ENCODE peak calls at places on chromosomes 13 and 19, in six cellular contexts. S, K, C, L, Q and E are unnamed samples.

GRCh38 chr19:35027851-35028599 is 2.2 kb upstream of the SCN1B start:
- DNase-seq in S (no peak), K (no peak), C (no peak), L (no peak), Q (no peak), E (no peak)

GRCh38 chr13:49042476-49042875 is 66.8 kb downstream of the FNDC3A start:
- DNase-seq in S (no peak), K (no peak), C (no peak), L (no peak), Q (no peak), E (no peak)

GRCh38 chr13:114282143-114282685 is 813 bp downstream of the UPF3A start:
- DNase-seq in S (peak; percentile 22), K (peak; percentile 32), C (peak; percentile 20), L (peak; percentile 51), Q (no peak), E (no peak)

GRCh38 chr19:50238043-50238442 is 34.6 kb downstream of the MYH14 start:
- DNase-seq in S (no peak), K (no peak), C (no peak), L (no peak), Q (no peak), E (no peak)

GRCh38 chr19:14413765-14414171 is 5.4 kb downstream of the DDX39A start:
- DNase-seq in S (no peak), K (no peak), C (no peak), L (no peak), Q (no peak), E (no peak)

GRCh38 chr13:109345433-109345941 is 440.9 kb downstream of the IRS2 start:
- DNase-seq in S (no peak), K (no peak), C (no peak), L (no peak), Q (no peak), E (no peak)

GRCh38 chr13:111177081-111177711 is 62.1 kb downstream of the ARHGEF7 start:
- DNase-seq in S (peak; percentile 42), K (no peak), C (peak; percentile 74), L (peak; percentile 90), Q (peak; percentile 22), E (peak; percentile 38)

GRCh38 chr19:51250786-51251452 is at the start of gene SIGLECL1:
- DNase-seq in S (no peak), K (no peak), C (no peak), L (no peak), Q (no peak), E (no peak)

GRCh38 chr13:82898625-82899024 is 983.6 kb downstream of the SLITRK1 start:
- DNase-seq in S (no peak), K (no peak), C (no peak), L (no peak), Q (no peak), E (no peak)

GRCh38 chr19:1524972-1525325 is 1.1 kb downstream of the PLK5 start:
- DNase-seq in S (no peak), K (no peak), C (no peak), L (no peak), Q (no peak), E (no peak)

GRCh38 chr19:38850976-38851621 is 1.3 kb upstream of the HNRNPL start:
- DNase-seq in S (peak; percentile 20), K (peak; percentile 56), C (peak; percentile 16), L (peak; percentile 65), Q (no peak), E (no peak)

GRCh38 chr19:18851673-18852325 is 20.0 kb downstream of the UPF1 start:
- DNase-seq in S (no peak), K (no peak), C (no peak), L (no peak), Q (no peak), E (no peak)

GRCh38 chr19:33409035-33409434 is 35.5 kb downstream of the CEBPG start:
- DNase-seq in S (no peak), K (no peak), C (no peak), L (no peak), Q (no peak), E (no peak)

GRCh38 chr19:33410915-33411401 is 37.4 kb downstream of the CEBPG start:
- DNase-seq in S (no peak), K (no peak), C (no peak), L (no peak), Q (no peak), E (no peak)

GRCh38 chr19:33408538-33408937 is 35.0 kb downstream of the CEBPG start:
- DNase-seq in S (no peak), K (no peak), C (no peak), L (no peak), Q (no peak), E (no peak)

GRCh38 chr19:33411621-33412180 is 38.2 kb downstream of the CEBPG start:
- DNase-seq in S (no peak), K (no peak), C (no peak), L (no peak), Q (no peak), E (no peak)

DNA sequence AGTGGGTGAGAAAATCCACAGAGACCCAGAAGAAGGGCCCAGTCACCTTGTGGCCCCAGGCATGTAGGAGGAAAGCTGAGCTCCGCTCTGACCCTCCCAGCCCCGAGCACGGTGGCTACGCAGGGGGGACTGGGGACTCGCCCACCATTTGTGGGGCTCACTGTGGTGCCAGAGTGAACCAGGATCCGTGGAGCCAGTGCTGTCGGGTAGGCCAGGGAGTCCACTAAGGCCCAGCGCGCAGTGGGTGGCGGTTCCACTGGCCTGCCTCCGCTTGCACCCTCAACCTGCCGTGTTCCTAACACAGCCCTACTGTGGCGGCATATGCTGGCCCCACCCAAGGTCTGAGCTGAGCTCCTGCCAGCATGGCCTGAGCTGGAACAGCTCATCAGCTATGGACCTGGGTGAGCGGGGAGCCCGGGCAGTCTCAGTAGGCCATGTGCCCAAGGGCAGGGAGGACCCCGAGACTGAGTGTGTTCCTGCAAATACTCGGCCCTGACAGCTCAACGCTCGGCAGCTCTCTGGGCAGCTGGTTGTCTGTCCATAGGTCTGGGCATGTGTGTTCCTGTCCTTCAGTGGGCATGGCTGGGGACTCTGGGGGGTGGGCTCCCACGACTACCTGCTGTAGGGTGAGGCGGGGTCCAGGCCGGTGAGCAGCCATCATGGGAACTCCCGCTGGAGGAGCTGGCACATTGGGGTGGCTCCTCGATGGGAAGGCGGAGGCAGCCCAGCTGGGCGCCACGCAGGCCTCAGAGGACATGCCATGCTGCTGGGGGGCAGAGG is 36.6 kb downstream of the CEBPG start:
- DNase-seq in S (no peak), K (no peak), C (no peak), L (no peak), Q (no peak), E (no peak)
- H3K27ac ChIP-seq in S (no peak overlapping the region), K (no peak overlapping the region), C (no peak overlapping the region), L (no peak overlapping the region), Q (no peak overlapping the region), E (no peak overlapping the region)

DNA sequence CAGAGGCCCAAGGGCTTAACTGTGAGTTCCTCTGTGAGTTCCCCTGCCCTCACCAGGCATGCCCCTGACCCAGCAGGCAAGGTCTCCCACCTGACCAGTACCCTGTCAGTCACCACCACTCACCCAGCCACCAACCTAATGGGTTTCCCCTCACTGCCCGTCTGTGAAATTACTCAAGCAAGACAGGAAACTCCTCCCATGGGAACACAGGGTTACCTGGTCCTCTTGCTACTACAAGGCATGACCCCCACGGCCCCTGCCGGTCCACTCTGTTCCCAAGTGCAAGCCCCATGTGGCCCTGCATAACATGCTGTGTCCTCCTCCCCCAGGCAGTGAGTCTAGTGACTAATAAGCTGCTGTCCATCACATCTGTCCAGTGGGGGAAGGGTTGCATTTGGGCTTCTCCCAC is 8.0 kb upstream of the DHRS12 start:
- DNase-seq in S (no peak), K (no peak), C (no peak), L (no peak), Q (no peak), E (no peak)
- H3K27ac ChIP-seq in S (peak overlapping the region; percentile 13), K (no peak overlapping the region), C (no peak overlapping the region), L (no peak overlapping the region), Q (peak overlapping the region; percentile 24), E (no peak overlapping the region)

GRCh38 chr13:27583645-27584044 is 36.7 kb downstream of the LNX2 start:
- DNase-seq in S (no peak), K (no peak), C (no peak), L (peak; percentile 51), Q (no peak), E (no peak)
- H3K27ac ChIP-seq in S (no peak overlapping the region), K (no peak overlapping the region), C (no peak overlapping the region), L (peak overlapping the region; percentile 81), Q (no peak overlapping the region), E (no peak overlapping the region)

GRCh38 chr19:57319869-57320179 is 448 bp upstream of the ZNF543 start:
- DNase-seq in S (no peak), K (no peak), C (no peak), L (no peak), Q (no peak), E (no peak)
- H3K27ac ChIP-seq in S (peak overlapping the region; percentile 74), K (peak overlapping the region; percentile 61), C (peak overlapping the region; percentile 60), L (peak overlapping the region; percentile 87), Q (peak overlapping the region; percentile 88), E (peak overlapping the region; percentile 88)

GRCh38 chr13:106596287-106596937 is 28.5 kb upstream of the ARGLU1 start:
- DNase-seq in S (no peak), K (no peak), C (peak; percentile 34), L (no peak), Q (no peak), E (no peak)
- H3K27ac ChIP-seq in S (no peak overlapping the region), K (no peak overlapping the region), C (no peak overlapping the region), L (no peak overlapping the region), Q (peak overlapping the region; percentile 11), E (no peak overlapping the region)

GRCh38 chr19:17125728-17126677 is 50.4 kb downstream of the MYO9B start:
- DNase-seq in S (peak; percentile 77), K (peak; percentile 54), C (peak; percentile 59), L (peak; percentile 71), Q (peak; percentile 58), E (no peak)

GRCh38 chr19:17123041-17123440 is 47.5 kb downstream of the MYO9B start:
- DNase-seq in S (no peak), K (no peak), C (no peak), L (no peak), Q (no peak), E (no peak)

GRCh38 chr19:17124025-17124424 is 48.4 kb downstream of the MYO9B start:
- DNase-seq in S (no peak), K (no peak), C (no peak), L (no peak), Q (no peak), E (no peak)

GRCh38 chr19:17127671-17128070 is 52.1 kb downstream of the MYO9B start:
- DNase-seq in S (no peak), K (no peak), C (no peak), L (no peak), Q (no peak), E (no peak)

DNA sequence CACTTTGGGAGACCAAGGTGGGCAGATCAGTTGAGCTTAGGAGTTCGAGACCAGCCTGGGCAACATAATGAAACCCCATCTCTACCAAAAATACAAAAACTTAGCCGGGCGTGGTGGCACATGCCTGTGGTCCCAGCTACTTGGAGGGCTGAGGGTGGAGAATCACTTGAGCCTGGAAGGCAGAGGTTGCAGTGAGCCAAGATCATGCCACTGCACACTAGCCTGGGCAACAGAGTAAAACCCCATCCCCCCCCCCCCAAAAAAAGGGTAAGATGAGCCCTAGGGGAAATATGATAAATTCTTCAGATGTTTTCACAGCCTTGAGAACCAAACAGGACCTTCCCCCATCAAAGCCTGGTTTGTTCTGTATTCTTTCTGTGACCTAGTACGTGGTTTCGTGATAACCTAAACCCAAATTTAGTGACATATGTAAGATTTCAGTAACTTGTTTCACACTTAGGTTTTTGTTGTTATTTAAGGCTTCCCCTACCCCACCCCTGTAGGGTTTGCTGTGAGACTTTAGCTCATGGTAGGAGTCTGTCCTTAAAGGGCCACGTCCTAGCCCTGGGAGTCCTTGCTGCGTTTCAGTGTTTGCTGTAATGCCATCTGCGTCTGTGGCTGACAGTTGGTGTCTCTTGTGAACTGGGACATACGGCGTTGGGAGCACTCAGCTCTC is 49.6 kb downstream of the MYO9B start:
- DNase-seq in S (no peak), K (no peak), C (no peak), L (peak; percentile 11), Q (no peak), E (no peak)
- H3K27ac ChIP-seq in S (peak overlapping the region; percentile 86), K (peak overlapping the region; percentile 72), C (peak overlapping the region; percentile 79), L (peak overlapping the region; percentile 83), Q (peak overlapping the region; percentile 89), E (peak overlapping the region; percentile 64)